ENCODE peak calls at places on chromosomes 5 and 9, in nine cellular contexts. V is pancreas; A is transverse colon; I is aorta; K is stomach; F is adrenal gland; O is psoas muscle; J is ovary; Z is CD8-positive, alpha-beta memory T cell. X is an unnamed sample.

GRCh38 chr5:139410886-139411835 is 7.3 kb upstream of the SPATA24 start:
- DNase-seq in J (no peak), A (no peak), Z (no peak), V (no peak), K (no peak), O (no peak), F (no peak), I (no peak), X (no peak)

GRCh38 chr5:129400395-129400983 is 59.6 kb upstream of the ADAMTS19 start:
- DNase-seq in Z (no peak), K (no peak), V (no peak), I (no peak), O (no peak), F (no peak), A (no peak), J (no peak), X (no peak)

GRCh38 chr5:107831612-107832395 is 161.1 kb upstream of the EFNA5 start:
- DNase-seq in A (no peak), Z (no peak), J (no peak), I (no peak), O (no peak), V (no peak), K (no peak), F (peak; percentile 39), X (no peak)

GRCh38 chr9:93910598-93910997 is 44.6 kb downstream of the BARX1 start:
- DNase-seq in O (no peak), V (no peak), Z (no peak), F (no peak), A (no peak), I (no peak), J (no peak), K (no peak), X (no peak)

GRCh38 chr5:177473461-177473991 is at the start of gene DBN1:
- DNase-seq in F (no peak), Z (no peak), O (peak; percentile 78), K (peak; percentile 49), I (no peak), V (no peak), J (peak; percentile 73), A (peak; percentile 46), X (no peak)

GRCh38 chr9:112753725-112754124 is 3.2 kb downstream of the SNX30 start:
- DNase-seq in K (no peak), V (no peak), O (no peak), Z (no peak), J (no peak), A (no peak), F (no peak), I (no peak), X (no peak)

GRCh38 chr9:103319979-103320378 is 324.8 kb downstream of the CYLC2 start:
- DNase-seq in V (no peak), Z (no peak), K (no peak), I (no peak), A (no peak), F (no peak), J (no peak), O (no peak), X (no peak)

GRCh38 chr9:27154923-27155322 is 45.9 kb downstream of the TEK start:
- DNase-seq in V (no peak), F (no peak), I (no peak), Z (no peak), J (no peak), K (no peak), A (no peak), O (no peak), X (no peak)

GRCh38 chr5:34563951-34564705 is 92.0 kb upstream of the RAI14 start:
- DNase-seq in I (peak; percentile 63), V (no peak), F (peak; percentile 54), Z (no peak), K (peak; percentile 49), O (no peak), A (no peak), J (peak; percentile 46), X (peak; percentile 20)

GRCh38 chr5:173970878-173971650 is 17.9 kb upstream of the C5orf47 start:
- DNase-seq in O (no peak), A (no peak), Z (no peak), I (no peak), K (no peak), J (no peak), V (no peak), F (peak; percentile 77), X (no peak)

GRCh38 chr5:139919308-139919707 is 123.7 kb downstream of the PSD2 start:
- DNase-seq in J (no peak), K (no peak), Z (no peak), V (no peak), F (no peak), I (no peak), A (no peak), O (no peak), X (no peak)

GRCh38 chr5:176754376-176754942 is 55.9 kb upstream of the UNC5A start:
- DNase-seq in A (no peak), F (no peak), Z (no peak), K (no peak), V (no peak), O (no peak), J (no peak), I (no peak), X (no peak)

GRCh38 chr5:92380069-92380770 is 997.1 kb upstream of the ARRDC3 start:
- DNase-seq in F (no peak), K (no peak), A (no peak), V (no peak), Z (no peak), J (no peak), I (no peak), O (no peak), X (no peak)

GRCh38 chr5:59067976-59068651 is 485.2 kb downstream of the RAB3C start:
- DNase-seq in K (no peak), J (no peak), A (no peak), F (no peak), O (no peak), I (no peak), Z (no peak), V (no peak), X (no peak)

GRCh38 chr9:90838761-90839160 is 37.1 kb downstream of the SYK start:
- DNase-seq in V (no peak), A (no peak), Z (no peak), I (no peak), K (no peak), O (no peak), F (no peak), J (no peak), X (no peak)

GRCh38 chr9:71079451-71079850 is 42.0 kb downstream of the TRPM3 start:
- DNase-seq in K (no peak), J (no peak), I (no peak), Z (no peak), O (no peak), A (no peak), V (no peak), F (no peak), X (no peak)

GRCh38 chr9:125889524-125890473 is 142.6 kb downstream of the PBX3 start:
- DNase-seq in V (peak; percentile 19), O (peak; percentile 50), J (peak; percentile 63), K (peak; percentile 43), Z (peak; percentile 18), A (peak; percentile 11), I (no peak), F (peak; percentile 33), X (peak; percentile 39)

GRCh38 chr5:60738461-60738860 is 38.5 kb upstream of the DEPDC1B start:
- DNase-seq in J (no peak), I (no peak), Z (no peak), F (no peak), O (no peak), V (no peak), K (no peak), A (no peak), X (no peak)

GRCh38 chr5:158397278-158397677 is 538.3 kb upstream of the CLINT1 start:
- DNase-seq in O (no peak), F (no peak), I (no peak), J (no peak), K (no peak), V (no peak), A (no peak), Z (no peak), X (no peak)

GRCh38 chr5:151078490-151079262 is 2.2 kb downstream of the TNIP1 start:
- DNase-seq in O (peak; percentile 54), V (no peak), J (no peak), Z (peak; percentile 51), A (peak; percentile 54), K (no peak), F (no peak), I (no peak), X (no peak)

DNA sequence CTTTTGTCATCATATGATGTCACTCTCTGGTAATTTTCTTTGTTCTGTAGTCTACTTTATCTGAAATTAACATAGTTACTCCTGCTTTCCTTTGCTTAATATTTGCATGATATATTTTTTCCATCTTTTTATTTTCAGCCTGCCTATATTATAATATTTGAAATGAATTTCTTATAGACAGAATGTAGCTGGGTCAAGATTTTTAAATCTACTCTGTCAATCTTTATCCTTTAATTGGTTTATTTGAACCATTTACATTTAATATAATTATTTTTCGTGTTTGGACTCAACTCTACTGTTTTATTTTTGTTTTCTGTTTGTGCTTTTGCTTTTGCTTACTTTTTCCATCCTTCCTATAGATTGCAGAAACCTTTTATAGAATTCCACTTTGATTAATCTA is 118.0 kb downstream of the FOXD1 start:
- DNase-seq in J (no peak), V (no peak), F (no peak), Z (no peak), K (no peak), A (no peak), O (no peak), I (no peak), X (no peak)
- H3K4me3 ChIP-seq in J (no peak overlapping the region), V (no peak overlapping the region), F (no peak overlapping the region), Z (no peak overlapping the region), K (no peak overlapping the region), A (no peak overlapping the region), O (no peak overlapping the region), I (no peak overlapping the region), X (no peak overlapping the region)

GRCh38 chr5:95734916-95735315 is 3.8 kb downstream of the RHOBTB3 start:
- DNase-seq in V (no peak), K (no peak), F (no peak), O (no peak), Z (no peak), A (no peak), I (no peak), J (peak; percentile 60), X (no peak)
- H3K27ac ChIP-seq in V (no peak overlapping the region), K (peak overlapping the region; percentile 36), F (no peak overlapping the region), O (peak overlapping the region; percentile 94), Z (no peak overlapping the region), A (peak overlapping the region; percentile 93), I (no peak overlapping the region), J (peak overlapping the region; percentile 99), X (peak overlapping the region; percentile 54)

GRCh38 chr9:134358026-134358967 is 32.0 kb downstream of the RXRA start:
- DNase-seq in Z (no peak), O (no peak), V (no peak), A (no peak), I (peak; percentile 74), J (peak; percentile 63), F (no peak), K (peak; percentile 62), X (peak; percentile 63)
- H3K4me1 ChIP-seq in Z (no peaks in the 10 kb centered on the region), O (peaks cover 91% of the 10 kb centered on the region), V (peaks cover 34% of the 10 kb centered on the region), A (peaks cover 77% of the 10 kb centered on the region), I (peaks cover 8% of the 10 kb centered on the region), J (peaks cover 15% of the 10 kb centered on the region), F (peaks cover 37% of the 10 kb centered on the region), K (peaks cover 77% of the 10 kb centered on the region), X (peaks cover 93% of the 10 kb centered on the region)

DNA sequence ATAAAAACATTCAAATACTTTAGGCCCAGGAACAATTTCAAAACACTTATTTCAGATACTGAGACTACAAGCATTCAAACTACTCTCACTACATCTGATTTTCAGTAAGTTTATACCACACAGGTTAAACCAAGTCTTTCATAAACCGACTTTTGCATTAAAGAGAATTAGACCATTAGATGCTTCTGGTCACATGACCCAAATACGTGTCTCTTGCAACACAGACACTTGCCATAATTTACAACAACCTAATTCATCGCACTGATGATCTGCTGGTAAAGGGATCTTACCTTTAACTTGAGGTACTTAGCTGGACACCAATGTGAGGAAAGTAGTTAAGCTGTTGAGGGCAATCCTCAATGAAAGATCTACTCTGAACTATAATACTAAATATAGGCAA is 3.2 kb downstream of the HNRNPH1 start:
- DNase-seq in F (no peak), V (no peak), I (no peak), K (no peak), Z (no peak), O (no peak), J (no peak), A (no peak), X (no peak)
- H3K4me3 ChIP-seq in F (no peak overlapping the region), V (peak overlapping the region; percentile 88), I (no peak overlapping the region), K (peak overlapping the region; percentile 64), Z (peak overlapping the region; percentile 58), O (peak overlapping the region; percentile 79), J (peak overlapping the region; percentile 1), A (peak overlapping the region; percentile 90), X (peak overlapping the region; percentile 98)